ENCODE peak calls at places on chromosomes 3 and 15, in nine cellular contexts. One of them, this sample, is unnamed.

GRCh38 chr15:79832358-79832757 is 64.5 kb downstream of the MTHFS start:
- DNase-seq in ACHN: no peak
- DNase-seq in psoas muscle: no peak
- DNase-seq in tibial artery: no peak
- DNase-seq in NCI-H1092: no peak
- DNase-seq in ovary: no peak
- DNase-seq in T-helper 2 cell: no peak
- DNase-seq in astrocyte of the spinal cord: no peak
- DNase-seq in stimulated activated CD4-positive, alpha-beta T cell treated with anti-CD3 and anti-CD28 coated beads, Interleukin-15, amount 100 ng/mL, for 24 hours: no peak
- DNase-seq in this sample: no peak

GRCh38 chr3:174202146-174202545 is 657.0 kb upstream of the NAALADL2 start:
- DNase-seq in ACHN: no peak
- DNase-seq in psoas muscle: no peak
- DNase-seq in tibial artery: no peak
- DNase-seq in NCI-H1092: peak; percentile 11
- DNase-seq in ovary: no peak
- DNase-seq in T-helper 2 cell: no peak
- DNase-seq in astrocyte of the spinal cord: no peak
- DNase-seq in stimulated activated CD4-positive, alpha-beta T cell treated with anti-CD3 and anti-CD28 coated beads, Interleukin-15, amount 100 ng/mL, for 24 hours: no peak
- DNase-seq in this sample: no peak

GRCh38 chr15:80034633-80035032 is 24.8 kb upstream of the ZFAND6 start:
- DNase-seq in ACHN: no peak
- DNase-seq in psoas muscle: no peak
- DNase-seq in tibial artery: no peak
- DNase-seq in NCI-H1092: no peak
- DNase-seq in ovary: no peak
- DNase-seq in T-helper 2 cell: no peak
- DNase-seq in astrocyte of the spinal cord: no peak
- DNase-seq in stimulated activated CD4-positive, alpha-beta T cell treated with anti-CD3 and anti-CD28 coated beads, Interleukin-15, amount 100 ng/mL, for 24 hours: no peak
- DNase-seq in this sample: no peak

GRCh38 chr3:177150970-177151627 is 46.2 kb downstream of the TBL1XR1 start:
- DNase-seq in ACHN: peak; percentile 76
- DNase-seq in psoas muscle: no peak
- DNase-seq in tibial artery: no peak
- DNase-seq in NCI-H1092: peak; percentile 41
- DNase-seq in ovary: no peak
- DNase-seq in T-helper 2 cell: no peak
- DNase-seq in astrocyte of the spinal cord: peak; percentile 92
- DNase-seq in stimulated activated CD4-positive, alpha-beta T cell treated with anti-CD3 and anti-CD28 coated beads, Interleukin-15, amount 100 ng/mL, for 24 hours: peak; percentile 22
- DNase-seq in this sample: no peak

GRCh38 chr3:142930510-142930909 is 33.0 kb downstream of the PAQR9 start:
- DNase-seq in ACHN: no peak
- DNase-seq in psoas muscle: no peak
- DNase-seq in tibial artery: no peak
- DNase-seq in NCI-H1092: no peak
- DNase-seq in ovary: no peak
- DNase-seq in T-helper 2 cell: no peak
- DNase-seq in astrocyte of the spinal cord: no peak
- DNase-seq in stimulated activated CD4-positive, alpha-beta T cell treated with anti-CD3 and anti-CD28 coated beads, Interleukin-15, amount 100 ng/mL, for 24 hours: no peak
- DNase-seq in this sample: no peak

GRCh38 chr3:88141458-88142083 is 8.2 kb upstream of the C3orf38 start:
- DNase-seq in ACHN: no peak
- DNase-seq in psoas muscle: no peak
- DNase-seq in tibial artery: no peak
- DNase-seq in NCI-H1092: no peak
- DNase-seq in ovary: no peak
- DNase-seq in T-helper 2 cell: no peak
- DNase-seq in astrocyte of the spinal cord: peak; percentile 50
- DNase-seq in stimulated activated CD4-positive, alpha-beta T cell treated with anti-CD3 and anti-CD28 coated beads, Interleukin-15, amount 100 ng/mL, for 24 hours: no peak
- DNase-seq in this sample: no peak

GRCh38 chr3:96106701-96107100 is 707.7 kb upstream of the EPHA6 start:
- DNase-seq in ACHN: no peak
- DNase-seq in psoas muscle: no peak
- DNase-seq in tibial artery: no peak
- DNase-seq in NCI-H1092: no peak
- DNase-seq in ovary: no peak
- DNase-seq in T-helper 2 cell: no peak
- DNase-seq in astrocyte of the spinal cord: no peak
- DNase-seq in stimulated activated CD4-positive, alpha-beta T cell treated with anti-CD3 and anti-CD28 coated beads, Interleukin-15, amount 100 ng/mL, for 24 hours: no peak
- DNase-seq in this sample: no peak

GRCh38 chr15:63551400-63551799 is 45.8 kb upstream of the FBXL22 start:
- DNase-seq in ACHN: peak; percentile 14
- DNase-seq in psoas muscle: no peak
- DNase-seq in tibial artery: no peak
- DNase-seq in NCI-H1092: no peak
- DNase-seq in ovary: no peak
- DNase-seq in T-helper 2 cell: no peak
- DNase-seq in astrocyte of the spinal cord: peak; percentile 37
- DNase-seq in stimulated activated CD4-positive, alpha-beta T cell treated with anti-CD3 and anti-CD28 coated beads, Interleukin-15, amount 100 ng/mL, for 24 hours: no peak
- DNase-seq in this sample: no peak

GRCh38 chr3:13501056-13501455 is 20.9 kb downstream of the HDAC11 start:
- DNase-seq in ACHN: no peak
- DNase-seq in psoas muscle: peak; percentile 11
- DNase-seq in tibial artery: peak; percentile 48
- DNase-seq in NCI-H1092: no peak
- DNase-seq in ovary: no peak
- DNase-seq in T-helper 2 cell: no peak
- DNase-seq in astrocyte of the spinal cord: no peak
- DNase-seq in stimulated activated CD4-positive, alpha-beta T cell treated with anti-CD3 and anti-CD28 coated beads, Interleukin-15, amount 100 ng/mL, for 24 hours: no peak
- DNase-seq in this sample: no peak

GRCh38 chr3:44963571-44964325 is 12.2 kb downstream of the ZDHHC3 start:
- DNase-seq in ACHN: no peak
- DNase-seq in psoas muscle: no peak
- DNase-seq in tibial artery: no peak
- DNase-seq in NCI-H1092: no peak
- DNase-seq in ovary: no peak
- DNase-seq in T-helper 2 cell: no peak
- DNase-seq in astrocyte of the spinal cord: no peak
- DNase-seq in stimulated activated CD4-positive, alpha-beta T cell treated with anti-CD3 and anti-CD28 coated beads, Interleukin-15, amount 100 ng/mL, for 24 hours: no peak
- DNase-seq in this sample: no peak

GRCh38 chr3:42815826-42816225 is 6.6 kb downstream of the ACKR2 start:
- DNase-seq in ACHN: no peak
- DNase-seq in psoas muscle: no peak
- DNase-seq in tibial artery: no peak
- DNase-seq in NCI-H1092: no peak
- DNase-seq in ovary: no peak
- DNase-seq in T-helper 2 cell: no peak
- DNase-seq in astrocyte of the spinal cord: no peak
- DNase-seq in stimulated activated CD4-positive, alpha-beta T cell treated with anti-CD3 and anti-CD28 coated beads, Interleukin-15, amount 100 ng/mL, for 24 hours: no peak
- DNase-seq in this sample: no peak

GRCh38 chr3:171023566-171023965 is 3.0 kb downstream of the SLC2A2 start:
- DNase-seq in ACHN: no peak
- DNase-seq in psoas muscle: no peak
- DNase-seq in tibial artery: no peak
- DNase-seq in NCI-H1092: no peak
- DNase-seq in ovary: no peak
- DNase-seq in T-helper 2 cell: no peak
- DNase-seq in astrocyte of the spinal cord: no peak
- DNase-seq in stimulated activated CD4-positive, alpha-beta T cell treated with anti-CD3 and anti-CD28 coated beads, Interleukin-15, amount 100 ng/mL, for 24 hours: no peak
- DNase-seq in this sample: no peak

GRCh38 chr15:74025436-74025835 is 30.9 kb downstream of the PML start:
- DNase-seq in ACHN: no peak
- DNase-seq in psoas muscle: no peak
- DNase-seq in tibial artery: no peak
- DNase-seq in NCI-H1092: no peak
- DNase-seq in ovary: no peak
- DNase-seq in T-helper 2 cell: no peak
- DNase-seq in astrocyte of the spinal cord: no peak
- DNase-seq in stimulated activated CD4-positive, alpha-beta T cell treated with anti-CD3 and anti-CD28 coated beads, Interleukin-15, amount 100 ng/mL, for 24 hours: no peak
- DNase-seq in this sample: no peak

This sample was measured in iPS-NIHi11.